ENCODE peak calls at places on chromosome 10, in ten cellular contexts. One of them, this sample, is unnamed.
A peak's percentile ranks its signal among the peaks of the same experiment; 100 is the strongest.

GRCh38 chr10:17453377-17454091 is 861 bp downstream of the ST8SIA6 start:
- DNase-seq in psoas muscle: peak; percentile 54
- DNase-seq in aorta: peak; percentile 84
- DNase-seq in BE2C: no peak
- DNase-seq in HCT116: no peak
- DNase-seq in endothelial cell of umbilical vein: peak; percentile 52
- DNase-seq in skeletal muscle cell: no peak
- DNase-seq in epithelial cell of esophagus: peak; percentile 78
- DNase-seq in AG04450: no peak
- DNase-seq in H7: peak; percentile 78
- DNase-seq in this sample: no peak

GRCh38 chr10:89535185-89536012 is at the start of gene SLC16A12:
- DNase-seq in psoas muscle: peak; percentile 55
- DNase-seq in aorta: peak; percentile 80
- DNase-seq in BE2C: peak; percentile 26
- DNase-seq in HCT116: no peak
- DNase-seq in endothelial cell of umbilical vein: no peak
- DNase-seq in skeletal muscle cell: no peak
- DNase-seq in epithelial cell of esophagus: peak; percentile 6
- DNase-seq in AG04450: no peak
- DNase-seq in H7: peak; percentile 88
- DNase-seq in this sample: no peak

GRCh38 chr10:70943806-70944466 is 55.6 kb upstream of the PCBD1 start:
- DNase-seq in psoas muscle: no peak
- DNase-seq in aorta: no peak
- DNase-seq in BE2C: no peak
- DNase-seq in HCT116: no peak
- DNase-seq in endothelial cell of umbilical vein: no peak
- DNase-seq in skeletal muscle cell: no peak
- DNase-seq in epithelial cell of esophagus: no peak
- DNase-seq in AG04450: no peak
- DNase-seq in H7: no peak
- DNase-seq in this sample: no peak

GRCh38 chr10:110075726-110076125 is 67.9 kb downstream of the ADD3 start:
- DNase-seq in psoas muscle: no peak
- DNase-seq in aorta: no peak
- DNase-seq in BE2C: no peak
- DNase-seq in HCT116: no peak
- DNase-seq in endothelial cell of umbilical vein: no peak
- DNase-seq in skeletal muscle cell: no peak
- DNase-seq in epithelial cell of esophagus: no peak
- DNase-seq in AG04450: no peak
- DNase-seq in H7: no peak
- DNase-seq in this sample: no peak

GRCh38 chr10:119299531-119299930 is 92.2 kb downstream of the GRK5 start:
- DNase-seq in psoas muscle: no peak
- DNase-seq in aorta: peak; percentile 63
- DNase-seq in BE2C: no peak
- DNase-seq in HCT116: no peak
- DNase-seq in endothelial cell of umbilical vein: no peak
- DNase-seq in skeletal muscle cell: no peak
- DNase-seq in epithelial cell of esophagus: no peak
- DNase-seq in AG04450: no peak
- DNase-seq in H7: no peak
- DNase-seq in this sample: no peak

GRCh38 chr10:35453855-35454532 is 117.7 kb downstream of the CCNY start:
- DNase-seq in psoas muscle: no peak
- DNase-seq in aorta: peak; percentile 67
- DNase-seq in BE2C: no peak
- DNase-seq in HCT116: no peak
- DNase-seq in endothelial cell of umbilical vein: peak; percentile 43
- DNase-seq in skeletal muscle cell: no peak
- DNase-seq in epithelial cell of esophagus: peak; percentile 78
- DNase-seq in AG04450: no peak
- DNase-seq in H7: no peak
- DNase-seq in this sample: no peak

GRCh38 chr10:79162861-79163662 is 94.3 kb downstream of the ZMIZ1 start:
- DNase-seq in psoas muscle: peak; percentile 66
- DNase-seq in aorta: no peak
- DNase-seq in BE2C: no peak
- DNase-seq in HCT116: no peak
- DNase-seq in endothelial cell of umbilical vein: no peak
- DNase-seq in skeletal muscle cell: no peak
- DNase-seq in epithelial cell of esophagus: peak; percentile 60
- DNase-seq in AG04450: no peak
- DNase-seq in H7: no peak
- DNase-seq in this sample: no peak

GRCh38 chr10:84822926-84823325 is 494.5 kb downstream of the CCSER2 start:
- DNase-seq in psoas muscle: no peak
- DNase-seq in aorta: no peak
- DNase-seq in BE2C: no peak
- DNase-seq in HCT116: no peak
- DNase-seq in endothelial cell of umbilical vein: no peak
- DNase-seq in skeletal muscle cell: no peak
- DNase-seq in epithelial cell of esophagus: no peak
- DNase-seq in AG04450: no peak
- DNase-seq in H7: no peak
- DNase-seq in this sample: no peak

GRCh38 chr10:60140681-60141632 is 234.6 kb upstream of the CCDC6 start:
- DNase-seq in psoas muscle: peak; percentile 59
- DNase-seq in aorta: no peak
- DNase-seq in BE2C: no peak
- DNase-seq in HCT116: no peak
- DNase-seq in endothelial cell of umbilical vein: no peak
- DNase-seq in skeletal muscle cell: peak; percentile 31
- DNase-seq in epithelial cell of esophagus: peak; percentile 35
- DNase-seq in AG04450: no peak
- DNase-seq in H7: peak; percentile 44
- DNase-seq in this sample: peak; percentile 72

GRCh38 chr10:60138842-60139241 is 232.5 kb upstream of the CCDC6 start:
- DNase-seq in psoas muscle: no peak
- DNase-seq in aorta: no peak
- DNase-seq in BE2C: no peak
- DNase-seq in HCT116: no peak
- DNase-seq in endothelial cell of umbilical vein: no peak
- DNase-seq in skeletal muscle cell: no peak
- DNase-seq in epithelial cell of esophagus: no peak
- DNase-seq in AG04450: no peak
- DNase-seq in H7: no peak
- DNase-seq in this sample: no peak

GRCh38 chr10:60138026-60138425 is 231.7 kb upstream of the CCDC6 start:
- DNase-seq in psoas muscle: no peak
- DNase-seq in aorta: no peak
- DNase-seq in BE2C: no peak
- DNase-seq in HCT116: no peak
- DNase-seq in endothelial cell of umbilical vein: no peak
- DNase-seq in skeletal muscle cell: no peak
- DNase-seq in epithelial cell of esophagus: no peak
- DNase-seq in AG04450: no peak
- DNase-seq in H7: no peak
- DNase-seq in this sample: no peak

GRCh38 chr10:60139798-60140566 is 233.6 kb upstream of the CCDC6 start:
- DNase-seq in psoas muscle: no peak
- DNase-seq in aorta: no peak
- DNase-seq in BE2C: no peak
- DNase-seq in HCT116: no peak
- DNase-seq in endothelial cell of umbilical vein: peak; percentile 65
- DNase-seq in skeletal muscle cell: peak; percentile 52
- DNase-seq in epithelial cell of esophagus: peak; percentile 83
- DNase-seq in AG04450: peak; percentile 61
- DNase-seq in H7: no peak
- DNase-seq in this sample: no peak

DNA sequence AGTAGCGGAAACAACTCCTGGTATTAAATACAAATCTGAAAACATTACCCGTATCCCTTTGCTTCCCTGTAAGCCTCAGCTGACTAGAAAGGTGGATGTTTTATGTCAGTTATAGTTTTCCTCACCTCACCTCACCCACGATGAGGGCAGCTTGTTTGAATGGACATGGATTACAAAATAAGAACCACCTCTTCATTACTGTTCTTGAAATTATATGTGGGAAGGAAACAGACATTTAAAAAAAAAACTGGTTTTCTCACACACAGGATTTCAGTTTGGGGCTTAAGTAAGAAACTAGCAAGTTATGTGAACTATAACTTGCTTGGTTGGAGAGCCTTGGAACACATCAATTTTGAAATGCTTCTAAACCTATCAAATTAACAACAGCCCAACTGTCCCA is 232.9 kb upstream of the CCDC6 start:
- DNase-seq in psoas muscle: no peak
- DNase-seq in aorta: no peak
- DNase-seq in BE2C: no peak
- DNase-seq in HCT116: no peak
- DNase-seq in endothelial cell of umbilical vein: no peak
- DNase-seq in skeletal muscle cell: no peak
- DNase-seq in epithelial cell of esophagus: no peak
- DNase-seq in AG04450: no peak
- DNase-seq in H7: no peak
- DNase-seq in this sample: no peak
- H3K4me3 ChIP-seq in psoas muscle: peak overlapping the region; percentile 65
- H3K4me3 ChIP-seq in aorta: no peak overlapping the region
- H3K4me3 ChIP-seq in BE2C: no peak overlapping the region
- H3K4me3 ChIP-seq in HCT116: no peak overlapping the region
- H3K4me3 ChIP-seq in endothelial cell of umbilical vein: no peak overlapping the region
- H3K4me3 ChIP-seq in skeletal muscle cell: no peak overlapping the region
- H3K4me3 ChIP-seq in epithelial cell of esophagus: no peak overlapping the region
- H3K4me3 ChIP-seq in AG04450: no peak overlapping the region
- H3K4me3 ChIP-seq in H7: peak overlapping the region; percentile 40
- H3K4me3 ChIP-seq in this sample: peak overlapping the region; percentile 31

DNA sequence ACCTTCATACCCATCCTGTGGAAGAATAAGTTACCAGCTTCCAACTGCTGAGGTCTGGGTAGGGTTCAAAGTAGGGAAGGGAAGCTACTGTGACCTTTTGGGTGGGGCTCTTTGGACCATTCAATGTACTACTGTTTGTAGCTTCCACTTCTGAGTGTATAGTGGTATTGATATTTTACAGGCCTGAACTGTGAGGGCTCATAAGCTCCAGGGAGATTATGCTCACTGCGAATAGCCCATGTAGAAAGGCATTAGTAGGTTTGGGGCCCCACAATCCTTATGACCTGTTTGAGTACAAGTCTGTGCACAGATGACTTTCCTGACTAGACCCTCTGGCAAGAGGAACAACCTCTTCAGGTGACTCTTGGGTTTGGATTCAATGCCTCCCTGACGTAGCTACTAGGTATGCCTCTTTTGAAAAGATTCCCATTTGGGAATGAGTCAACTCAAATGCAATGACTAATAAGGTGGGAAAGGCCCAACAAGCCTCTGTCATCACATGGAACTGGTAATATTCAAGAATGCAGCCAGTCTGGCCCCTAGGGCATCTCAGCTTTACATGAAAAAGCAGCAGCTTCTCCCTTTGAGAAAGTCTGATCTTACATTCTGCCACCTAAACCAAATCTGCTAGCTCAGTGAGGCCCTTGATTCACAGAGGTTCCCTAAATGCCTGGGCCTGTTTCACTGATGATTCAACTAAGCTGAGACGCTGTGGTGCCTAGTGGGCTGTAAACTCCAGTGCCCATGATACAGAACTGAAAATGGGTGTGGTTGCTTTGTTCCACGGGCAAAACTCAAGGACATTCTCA is 79.8 kb downstream of the ABI1 start:
- DNase-seq in psoas muscle: no peak
- DNase-seq in aorta: no peak
- DNase-seq in BE2C: no peak
- DNase-seq in HCT116: peak; percentile 90
- DNase-seq in endothelial cell of umbilical vein: no peak
- DNase-seq in skeletal muscle cell: peak; percentile 78
- DNase-seq in epithelial cell of esophagus: peak; percentile 100
- DNase-seq in AG04450: peak; percentile 54
- DNase-seq in H7: no peak
- DNase-seq in this sample: no peak
- H3K4me3 ChIP-seq in psoas muscle: no peak overlapping the region
- H3K4me3 ChIP-seq in aorta: no peak overlapping the region
- H3K4me3 ChIP-seq in BE2C: no peak overlapping the region
- H3K4me3 ChIP-seq in HCT116: no peak overlapping the region
- H3K4me3 ChIP-seq in endothelial cell of umbilical vein: no peak overlapping the region
- H3K4me3 ChIP-seq in skeletal muscle cell: no peak overlapping the region
- H3K4me3 ChIP-seq in epithelial cell of esophagus: no peak overlapping the region
- H3K4me3 ChIP-seq in AG04450: no peak overlapping the region
- H3K4me3 ChIP-seq in H7: no peak overlapping the region
- H3K4me3 ChIP-seq in this sample: no peak overlapping the region

DNA sequence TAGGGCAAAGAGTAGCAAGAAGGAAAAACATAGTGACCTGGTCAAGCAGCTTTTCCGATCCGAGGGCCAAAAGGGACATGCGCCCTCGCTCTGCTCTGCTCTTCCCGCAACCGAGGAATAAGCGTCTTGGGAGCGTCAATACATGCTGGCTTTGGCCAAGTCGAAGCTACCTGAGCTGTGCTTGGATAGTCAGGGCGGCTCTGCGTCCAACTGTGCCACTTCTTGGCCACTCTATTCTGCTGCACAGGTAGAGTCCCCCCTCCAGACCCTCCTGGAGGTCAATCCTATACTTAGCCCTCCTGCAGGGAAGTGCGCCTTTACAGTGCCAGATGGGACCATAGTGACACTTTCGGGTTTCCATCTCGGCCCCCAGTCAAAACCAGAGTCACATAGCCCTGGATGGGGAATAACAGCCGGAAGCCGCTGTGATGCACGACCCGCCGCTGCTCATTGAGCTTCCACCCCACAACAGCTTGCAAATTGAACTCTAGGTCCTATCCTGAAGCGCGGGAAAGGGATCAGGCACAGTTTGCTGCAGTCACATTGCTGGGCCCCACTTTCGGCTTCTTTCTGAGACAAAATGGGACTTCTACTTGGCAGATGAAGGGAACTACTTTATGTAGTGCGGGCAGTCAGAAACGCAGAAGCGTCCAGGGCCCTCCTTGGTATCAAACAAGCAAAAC is 1.1 kb upstream of the HPSE2 start:
- DNase-seq in psoas muscle: no peak
- DNase-seq in aorta: no peak
- DNase-seq in BE2C: no peak
- DNase-seq in HCT116: no peak
- DNase-seq in endothelial cell of umbilical vein: no peak
- DNase-seq in skeletal muscle cell: no peak
- DNase-seq in epithelial cell of esophagus: no peak
- DNase-seq in AG04450: no peak
- DNase-seq in H7: peak; percentile 22
- DNase-seq in this sample: no peak
- H3K4me3 ChIP-seq in psoas muscle: no peak overlapping the region
- H3K4me3 ChIP-seq in aorta: peak overlapping the region; percentile 8
- H3K4me3 ChIP-seq in BE2C: no peak overlapping the region
- H3K4me3 ChIP-seq in HCT116: no peak overlapping the region
- H3K4me3 ChIP-seq in endothelial cell of umbilical vein: no peak overlapping the region
- H3K4me3 ChIP-seq in skeletal muscle cell: no peak overlapping the region
- H3K4me3 ChIP-seq in epithelial cell of esophagus: no peak overlapping the region
- H3K4me3 ChIP-seq in AG04450: no peak overlapping the region
- H3K4me3 ChIP-seq in H7: peak overlapping the region; percentile 41
- H3K4me3 ChIP-seq in this sample: peak overlapping the region; percentile 22

DNA sequence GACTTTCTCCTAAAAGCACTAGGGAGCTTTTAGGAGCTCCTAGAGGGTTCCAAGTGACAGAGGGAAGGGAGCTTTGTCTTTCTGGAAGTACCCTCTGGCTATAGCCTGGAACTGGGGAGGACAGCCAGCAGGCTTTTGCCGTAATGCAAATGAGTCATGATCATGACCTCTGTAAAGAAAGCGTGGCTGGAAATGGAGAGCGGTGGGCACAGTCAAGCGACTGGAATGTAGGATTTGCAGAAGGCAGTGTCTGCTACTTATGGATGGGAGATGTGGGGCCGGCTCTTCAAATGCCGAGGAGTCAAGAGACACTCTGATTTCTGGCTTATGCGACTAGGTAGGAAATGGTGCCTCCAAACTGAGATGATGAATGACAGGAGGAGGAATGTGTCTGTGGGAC is 34.6 kb upstream of the PLPP4 start:
- DNase-seq in psoas muscle: no peak
- DNase-seq in aorta: no peak
- DNase-seq in BE2C: no peak
- DNase-seq in HCT116: no peak
- DNase-seq in endothelial cell of umbilical vein: peak; percentile 55
- DNase-seq in skeletal muscle cell: peak; percentile 83
- DNase-seq in epithelial cell of esophagus: peak; percentile 62
- DNase-seq in AG04450: no peak
- DNase-seq in H7: no peak
- DNase-seq in this sample: no peak
- H3K4me3 ChIP-seq in psoas muscle: no peak overlapping the region
- H3K4me3 ChIP-seq in aorta: no peak overlapping the region
- H3K4me3 ChIP-seq in BE2C: no peak overlapping the region
- H3K4me3 ChIP-seq in HCT116: no peak overlapping the region
- H3K4me3 ChIP-seq in endothelial cell of umbilical vein: no peak overlapping the region
- H3K4me3 ChIP-seq in skeletal muscle cell: no peak overlapping the region
- H3K4me3 ChIP-seq in epithelial cell of esophagus: no peak overlapping the region
- H3K4me3 ChIP-seq in AG04450: no peak overlapping the region
- H3K4me3 ChIP-seq in H7: no peak overlapping the region
- H3K4me3 ChIP-seq in this sample: no peak overlapping the region

This sample was measured in iPS DF 6.9.